ENCODE peak calls at places on chromosomes 12 and 14, in ten cellular contexts. One of them, this sample, is unnamed. For H3K4me1, the result is how much of the 10 kb centered on the place peaks cover.

GRCh38 chr14:21385170-21385904 is 1.5 kb upstream of the SUPT16H start:
- DNase-seq in A549: no peak
- DNase-seq in adrenal gland: no peak
- DNase-seq in A673: no peak
- DNase-seq in prostate gland: no peak
- DNase-seq in CD4-positive, CD25-positive, alpha-beta regulatory T cell: no peak
- DNase-seq in HCT116: no peak
- DNase-seq in right lobe of liver: no peak
- DNase-seq in left lung: no peak
- DNase-seq in PC-3: no peak
- DNase-seq in this sample: no peak

GRCh38 chr12:83468988-83469908 is 782.5 kb downstream of the TMTC2 start:
- DNase-seq in A549: no peak
- DNase-seq in adrenal gland: no peak
- DNase-seq in A673: no peak
- DNase-seq in prostate gland: no peak
- DNase-seq in CD4-positive, CD25-positive, alpha-beta regulatory T cell: no peak
- DNase-seq in HCT116: no peak
- DNase-seq in right lobe of liver: no peak
- DNase-seq in left lung: no peak
- DNase-seq in PC-3: peak
- DNase-seq in this sample: no peak

GRCh38 chr12:21155517-21156351 is 24.7 kb downstream of the SLCO1B1 start:
- DNase-seq in A549: no peak
- DNase-seq in adrenal gland: no peak
- DNase-seq in A673: no peak
- DNase-seq in prostate gland: no peak
- DNase-seq in CD4-positive, CD25-positive, alpha-beta regulatory T cell: no peak
- DNase-seq in HCT116: no peak
- DNase-seq in right lobe of liver: no peak
- DNase-seq in left lung: no peak
- DNase-seq in PC-3: no peak
- DNase-seq in this sample: no peak

GRCh38 chr12:105916698-105917059 is 222.1 kb downstream of the NUAK1 start:
- DNase-seq in A549: no peak
- DNase-seq in adrenal gland: no peak
- DNase-seq in A673: no peak
- DNase-seq in prostate gland: no peak
- DNase-seq in CD4-positive, CD25-positive, alpha-beta regulatory T cell: no peak
- DNase-seq in HCT116: no peak
- DNase-seq in right lobe of liver: no peak
- DNase-seq in left lung: no peak
- DNase-seq in PC-3: no peak
- DNase-seq in this sample: no peak

GRCh38 chr14:35879654-35880249 is 53.6 kb downstream of the BRMS1L start:
- DNase-seq in A549: peak
- DNase-seq in adrenal gland: no peak
- DNase-seq in A673: peak
- DNase-seq in prostate gland: no peak
- DNase-seq in CD4-positive, CD25-positive, alpha-beta regulatory T cell: no peak
- DNase-seq in HCT116: peak
- DNase-seq in right lobe of liver: no peak
- DNase-seq in left lung: no peak
- DNase-seq in PC-3: peak
- DNase-seq in this sample: no peak

GRCh38 chr12:51620448-51620847 is 29.4 kb downstream of the SCN8A start:
- DNase-seq in A549: no peak
- DNase-seq in adrenal gland: no peak
- DNase-seq in A673: no peak
- DNase-seq in prostate gland: no peak
- DNase-seq in CD4-positive, CD25-positive, alpha-beta regulatory T cell: no peak
- DNase-seq in HCT116: no peak
- DNase-seq in right lobe of liver: no peak
- DNase-seq in left lung: no peak
- DNase-seq in PC-3: no peak
- DNase-seq in this sample: no peak

GRCh38 chr12:18160901-18161300 is 70.9 kb upstream of the RERGL start:
- DNase-seq in A549: no peak
- DNase-seq in adrenal gland: no peak
- DNase-seq in A673: no peak
- DNase-seq in prostate gland: no peak
- DNase-seq in CD4-positive, CD25-positive, alpha-beta regulatory T cell: no peak
- DNase-seq in HCT116: no peak
- DNase-seq in right lobe of liver: no peak
- DNase-seq in left lung: no peak
- DNase-seq in PC-3: no peak
- DNase-seq in this sample: no peak

GRCh38 chr12:22377731-22378496 is 43.4 kb upstream of the ST8SIA1 start:
- DNase-seq in A549: no peak
- DNase-seq in adrenal gland: no peak
- DNase-seq in A673: no peak
- DNase-seq in prostate gland: no peak
- DNase-seq in CD4-positive, CD25-positive, alpha-beta regulatory T cell: no peak
- DNase-seq in HCT116: no peak
- DNase-seq in right lobe of liver: no peak
- DNase-seq in left lung: no peak
- DNase-seq in PC-3: peak
- DNase-seq in this sample: no peak

GRCh38 chr14:33612184-33612479 is 338.7 kb downstream of the EGLN3 start:
- DNase-seq in A549: no peak
- DNase-seq in adrenal gland: no peak
- DNase-seq in A673: no peak
- DNase-seq in prostate gland: no peak
- DNase-seq in CD4-positive, CD25-positive, alpha-beta regulatory T cell: no peak
- DNase-seq in HCT116: no peak
- DNase-seq in right lobe of liver: no peak
- DNase-seq in left lung: no peak
- DNase-seq in PC-3: no peak
- DNase-seq in this sample: no peak

GRCh38 chr12:50032516-50033316 is 7.4 kb upstream of the RACGAP1 start:
- DNase-seq in A549: no peak
- DNase-seq in adrenal gland: no peak
- DNase-seq in A673: no peak
- DNase-seq in prostate gland: no peak
- DNase-seq in CD4-positive, CD25-positive, alpha-beta regulatory T cell: no peak
- DNase-seq in HCT116: no peak
- DNase-seq in right lobe of liver: peak
- DNase-seq in left lung: peak
- DNase-seq in PC-3: no peak
- DNase-seq in this sample: peak

GRCh38 chr12:75648856-75649255 is 137.4 kb upstream of the KRR1 start:
- DNase-seq in A549: no peak
- DNase-seq in adrenal gland: no peak
- DNase-seq in A673: no peak
- DNase-seq in prostate gland: no peak
- DNase-seq in CD4-positive, CD25-positive, alpha-beta regulatory T cell: no peak
- DNase-seq in HCT116: no peak
- DNase-seq in right lobe of liver: no peak
- DNase-seq in left lung: no peak
- DNase-seq in PC-3: no peak
- DNase-seq in this sample: no peak

GRCh38 chr12:130856088-130856487 is 15.8 kb upstream of the RAN start:
- DNase-seq in A549: no peak
- DNase-seq in adrenal gland: no peak
- DNase-seq in A673: no peak
- DNase-seq in prostate gland: no peak
- DNase-seq in CD4-positive, CD25-positive, alpha-beta regulatory T cell: no peak
- DNase-seq in HCT116: no peak
- DNase-seq in right lobe of liver: no peak
- DNase-seq in left lung: no peak
- DNase-seq in PC-3: no peak
- DNase-seq in this sample: no peak

GRCh38 chr14:101200008-101200649 is 296.6 kb upstream of the RTL1 start:
- DNase-seq in A549: no peak
- DNase-seq in adrenal gland: no peak
- DNase-seq in A673: no peak
- DNase-seq in prostate gland: no peak
- DNase-seq in CD4-positive, CD25-positive, alpha-beta regulatory T cell: no peak
- DNase-seq in HCT116: no peak
- DNase-seq in right lobe of liver: no peak
- DNase-seq in left lung: no peak
- DNase-seq in PC-3: no peak
- DNase-seq in this sample: peak

GRCh38 chr14:60865378-60866127 is 115.3 kb downstream of the TRMT5 start:
- DNase-seq in A549: no peak
- DNase-seq in adrenal gland: no peak
- DNase-seq in A673: no peak
- DNase-seq in prostate gland: no peak
- DNase-seq in CD4-positive, CD25-positive, alpha-beta regulatory T cell: no peak
- DNase-seq in HCT116: no peak
- DNase-seq in right lobe of liver: no peak
- DNase-seq in left lung: no peak
- DNase-seq in PC-3: no peak
- DNase-seq in this sample: no peak

DNA sequence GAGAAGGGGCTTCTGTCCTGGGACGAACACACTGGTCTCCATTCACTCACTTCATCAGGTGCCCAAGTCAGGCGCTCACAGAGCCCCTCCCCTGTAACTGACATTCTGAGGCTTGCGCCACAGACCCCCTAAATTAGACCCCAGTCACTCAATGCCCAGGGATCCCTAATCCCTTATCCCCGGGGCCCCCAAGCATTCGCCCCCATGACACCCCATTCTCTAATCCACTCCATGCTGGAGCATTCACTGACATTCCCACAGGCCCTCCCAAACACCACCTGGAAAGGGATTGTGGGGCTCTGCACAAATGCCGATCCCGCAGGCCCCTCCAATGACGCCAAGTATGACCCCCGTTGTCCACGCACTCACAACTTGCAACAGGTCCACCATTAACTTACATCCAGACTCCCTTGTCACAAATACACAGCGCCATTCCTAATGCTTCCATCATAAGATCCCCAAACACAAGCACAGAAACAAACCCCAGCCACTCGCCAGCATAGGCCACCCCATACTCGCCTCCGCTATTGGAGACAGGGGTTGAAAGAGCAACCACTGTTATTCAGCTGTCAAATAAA is 1.5 kb downstream of the ZNF605 start:
- DNase-seq in A549: no peak
- DNase-seq in adrenal gland: no peak
- DNase-seq in A673: peak
- DNase-seq in prostate gland: no peak
- DNase-seq in CD4-positive, CD25-positive, alpha-beta regulatory T cell: no peak
- DNase-seq in HCT116: no peak
- DNase-seq in right lobe of liver: no peak
- DNase-seq in left lung: no peak
- DNase-seq in PC-3: peak
- DNase-seq in this sample: no peak
- H3K4me3 ChIP-seq in A549: no peak
- H3K4me3 ChIP-seq in adrenal gland: peak
- H3K4me3 ChIP-seq in A673: no peak
- H3K4me3 ChIP-seq in prostate gland: peak
- H3K4me3 ChIP-seq in CD4-positive, CD25-positive, alpha-beta regulatory T cell: no peak
- H3K4me3 ChIP-seq in HCT116: no peak
- H3K4me3 ChIP-seq in right lobe of liver: peak
- H3K4me3 ChIP-seq in left lung: peak
- H3K4me3 ChIP-seq in PC-3: peak
- H3K4me3 ChIP-seq in this sample: no peak

GRCh38 chr12:47222592-47222959 is 142.8 kb upstream of the AMIGO2 start:
- DNase-seq in A549: no peak
- DNase-seq in adrenal gland: no peak
- DNase-seq in A673: no peak
- DNase-seq in prostate gland: no peak
- DNase-seq in CD4-positive, CD25-positive, alpha-beta regulatory T cell: no peak
- DNase-seq in HCT116: no peak
- DNase-seq in right lobe of liver: no peak
- DNase-seq in left lung: no peak
- DNase-seq in PC-3: no peak
- DNase-seq in this sample: no peak
- H3K4me1 ChIP-seq in A549: half or more
- H3K4me1 ChIP-seq in adrenal gland: under half
- H3K4me1 ChIP-seq in A673: under half
- H3K4me1 ChIP-seq in prostate gland: under half
- H3K4me1 ChIP-seq in CD4-positive, CD25-positive, alpha-beta regulatory T cell: half or more
- H3K4me1 ChIP-seq in HCT116: under half
- H3K4me1 ChIP-seq in right lobe of liver: under half
- H3K4me1 ChIP-seq in left lung: under half
- H3K4me1 ChIP-seq in PC-3: half or more
- H3K4me1 ChIP-seq in this sample: under half

DNA sequence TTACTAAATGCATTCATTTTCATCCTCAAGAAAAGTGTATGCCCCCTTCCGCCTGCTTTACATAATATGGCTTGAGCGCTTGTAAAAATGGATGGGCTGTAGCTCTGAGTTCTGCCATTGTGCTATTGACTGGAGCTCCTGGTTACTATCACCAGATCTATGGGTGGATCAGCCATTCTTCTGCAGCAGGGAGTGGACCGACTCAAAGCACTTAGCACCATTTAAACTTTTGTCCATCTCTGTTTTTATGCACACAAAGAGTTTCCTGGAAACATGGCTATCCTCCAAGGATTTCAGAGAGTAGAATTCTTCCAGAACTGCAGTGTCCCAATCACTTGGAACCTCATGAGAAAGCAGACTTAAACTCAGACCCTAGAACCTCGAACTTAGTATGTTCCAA is 4.5 kb upstream of the NUMB start:
- DNase-seq in A549: no peak
- DNase-seq in adrenal gland: no peak
- DNase-seq in A673: no peak
- DNase-seq in prostate gland: no peak
- DNase-seq in CD4-positive, CD25-positive, alpha-beta regulatory T cell: no peak
- DNase-seq in HCT116: no peak
- DNase-seq in right lobe of liver: no peak
- DNase-seq in left lung: no peak
- DNase-seq in PC-3: no peak
- DNase-seq in this sample: no peak
- H3K27ac ChIP-seq in A549: peak
- H3K27ac ChIP-seq in adrenal gland: no peak
- H3K27ac ChIP-seq in A673: peak
- H3K27ac ChIP-seq in prostate gland: no peak
- H3K27ac ChIP-seq in CD4-positive, CD25-positive, alpha-beta regulatory T cell: no peak
- H3K27ac ChIP-seq in HCT116: no peak
- H3K27ac ChIP-seq in right lobe of liver: peak
- H3K27ac ChIP-seq in left lung: peak
- H3K27ac ChIP-seq in PC-3: no peak
- H3K27ac ChIP-seq in this sample: no peak

DNA sequence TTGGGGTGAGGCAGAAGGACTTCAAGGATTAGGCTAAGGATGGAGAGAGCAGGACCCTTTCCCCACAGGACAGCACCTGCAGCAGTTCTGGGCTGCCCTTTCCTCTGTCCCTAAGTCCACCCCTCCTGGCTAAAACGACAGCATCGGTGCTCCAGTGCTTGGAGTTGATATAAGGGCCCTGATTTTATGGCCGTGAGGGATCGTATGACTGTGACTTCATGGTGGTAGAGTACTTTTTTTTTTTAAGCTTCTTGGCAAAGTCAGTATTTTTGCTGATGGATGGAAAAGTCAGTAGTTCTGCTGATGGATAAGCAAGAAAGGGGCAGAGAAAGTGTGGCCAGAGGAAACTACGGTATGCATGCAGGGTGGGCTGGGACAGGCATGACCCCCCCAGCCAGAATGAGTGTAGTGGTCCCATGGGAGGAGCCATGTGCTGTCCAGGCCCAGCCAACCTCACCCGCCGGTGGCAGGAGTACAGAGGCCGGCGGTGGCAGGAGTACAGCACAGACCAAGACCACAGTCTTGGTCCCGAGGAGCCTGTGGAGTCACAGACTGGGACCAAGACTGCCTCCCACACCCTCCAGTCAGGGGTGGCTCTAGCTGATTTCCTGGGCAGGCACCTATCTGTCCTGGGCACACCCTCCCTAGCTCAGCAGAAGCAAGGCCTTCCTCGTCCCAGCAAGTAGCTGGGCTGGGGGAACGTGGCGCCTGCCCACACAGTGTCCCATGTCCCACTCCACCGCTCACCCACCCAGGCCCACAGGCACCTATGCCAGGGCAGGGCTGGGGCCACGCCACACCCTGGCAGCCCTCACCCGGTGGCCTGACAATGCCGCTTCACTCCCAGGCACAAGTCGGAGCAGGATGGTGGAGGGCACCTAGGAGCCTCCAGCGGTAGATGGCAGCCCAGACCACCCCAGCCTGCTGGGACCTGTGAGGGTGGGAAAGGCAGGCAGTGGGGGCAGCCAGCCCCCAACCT is 46.3 kb downstream of the CCDC88C start:
- DNase-seq in A549: no peak
- DNase-seq in adrenal gland: no peak
- DNase-seq in A673: no peak
- DNase-seq in prostate gland: no peak
- DNase-seq in CD4-positive, CD25-positive, alpha-beta regulatory T cell: no peak
- DNase-seq in HCT116: no peak
- DNase-seq in right lobe of liver: no peak
- DNase-seq in left lung: no peak
- DNase-seq in PC-3: no peak
- DNase-seq in this sample: no peak
- H3K4me3 ChIP-seq in A549: no peak
- H3K4me3 ChIP-seq in adrenal gland: no peak
- H3K4me3 ChIP-seq in A673: no peak
- H3K4me3 ChIP-seq in prostate gland: no peak
- H3K4me3 ChIP-seq in CD4-positive, CD25-positive, alpha-beta regulatory T cell: peak
- H3K4me3 ChIP-seq in HCT116: no peak
- H3K4me3 ChIP-seq in right lobe of liver: no peak
- H3K4me3 ChIP-seq in left lung: no peak
- H3K4me3 ChIP-seq in PC-3: no peak
- H3K4me3 ChIP-seq in this sample: no peak